ENCODE peak calls at places on chromosome 1, in six cellular contexts. I is uterus, J is tibial nerve, T is adrenal gland, X is A549, V is upper lobe of left lung. Y is an unnamed sample. For H3K4me1, the result is how much of the 10 kb centered on the place peaks cover.

GRCh38 chr1:225845633-225846259 is 35.8 kb downstream of the EPHX1 start:
- DNase-seq in I (peak), J (peak), T (peak), X (peak), V (peak), Y (peak)

GRCh38 chr1:150012611-150013010 is 2.1 kb upstream of the OTUD7B start:
- DNase-seq in I (no peak), J (peak), T (no peak), X (no peak), V (no peak), Y (no peak)

GRCh38 chr1:196155586-196155985 is 452.7 kb downstream of the KCNT2 start:
- DNase-seq in I (no peak), J (no peak), T (no peak), X (no peak), V (no peak), Y (no peak)

GRCh38 chr1:78226784-78227183 is 181.0 kb downstream of the GIPC2 start:
- DNase-seq in I (no peak), J (peak), T (no peak), X (no peak), V (no peak), Y (no peak)

GRCh38 chr1:72526926-72527325 is 244.6 kb upstream of the NEGR1 start:
- DNase-seq in I (no peak), J (no peak), T (no peak), X (no peak), V (no peak), Y (no peak)

GRCh38 chr1:47468759-47469404 is 31.0 kb downstream of the FOXD2 start:
- DNase-seq in I (no peak), J (no peak), T (no peak), X (no peak), V (no peak), Y (no peak)

GRCh38 chr1:234327577-234328164 is 45.6 kb upstream of the COA6 start:
- DNase-seq in I (no peak), J (no peak), T (no peak), X (no peak), V (no peak), Y (no peak)

GRCh38 chr1:7690496-7691182 is 80.5 kb upstream of the VAMP3 start:
- DNase-seq in I (no peak), J (no peak), T (no peak), X (no peak), V (no peak), Y (no peak)

GRCh38 chr1:90722874-90723273 is 5.8 kb upstream of the BARHL2 start:
- DNase-seq in I (no peak), J (no peak), T (no peak), X (no peak), V (no peak), Y (no peak)

GRCh38 chr1:99704356-99704816 is 58.5 kb downstream of the PALMD start:
- DNase-seq in I (no peak), J (no peak), T (no peak), X (no peak), V (peak), Y (peak)

GRCh38 chr1:59025898-59026426 is 242.1 kb upstream of the JUN start:
- DNase-seq in I (no peak), J (no peak), T (no peak), X (no peak), V (no peak), Y (no peak)

GRCh38 chr1:65363484-65363883 is 54.1 kb downstream of the DNAJC6 start:
- DNase-seq in I (no peak), J (no peak), T (no peak), X (no peak), V (no peak), Y (no peak)

GRCh38 chr1:235157150-235157549 is 3.9 kb downstream of the RBM34 start:
- DNase-seq in I (no peak), J (no peak), T (no peak), X (no peak), V (no peak), Y (no peak)

GRCh38 chr1:188372821-188373220 is 1544.1 kb downstream of the PLA2G4A start:
- DNase-seq in I (no peak), J (no peak), T (no peak), X (no peak), V (no peak), Y (no peak)

GRCh38 chr1:154502066-154502741 is at the start of the genes SHE and TDRD10:
- DNase-seq in I (peak), J (no peak), T (peak), X (no peak), V (peak), Y (peak)

GRCh38 chr1:63739452-63739851 is 34.4 kb upstream of the ROR1 start:
- DNase-seq in I (no peak), J (no peak), T (no peak), X (no peak), V (no peak), Y (no peak)

GRCh38 chr1:76827066-76827465 is 40.2 kb upstream of the ST6GALNAC5 start:
- DNase-seq in I (no peak), J (no peak), T (no peak), X (no peak), V (no peak), Y (no peak)

GRCh38 chr1:115980998-115981993 is 5.0 kb downstream of the SLC22A15 start:
- DNase-seq in I (no peak), J (no peak), T (no peak), X (peak), V (no peak), Y (no peak)

GRCh38 chr1:211601982-211602644 is 23.2 kb upstream of the SLC30A1 start:
- DNase-seq in I (no peak), J (no peak), T (no peak), X (no peak), V (no peak), Y (no peak)

GRCh38 chr1:229204863-229205777 is 65.8 kb upstream of the RAB4A start:
- DNase-seq in I (peak), J (no peak), T (no peak), X (no peak), V (no peak), Y (no peak)

GRCh38 chr1:248788327-248788726 is 32.8 kb upstream of the LYPD8 start:
- DNase-seq in I (no peak), J (no peak), T (no peak), X (no peak), V (no peak), Y (no peak)
- TF ChIP-seq CTCF in I (no peak), J (no peak), T (no peak), X (no peak), V (no peak), Y (no peak)

DNA sequence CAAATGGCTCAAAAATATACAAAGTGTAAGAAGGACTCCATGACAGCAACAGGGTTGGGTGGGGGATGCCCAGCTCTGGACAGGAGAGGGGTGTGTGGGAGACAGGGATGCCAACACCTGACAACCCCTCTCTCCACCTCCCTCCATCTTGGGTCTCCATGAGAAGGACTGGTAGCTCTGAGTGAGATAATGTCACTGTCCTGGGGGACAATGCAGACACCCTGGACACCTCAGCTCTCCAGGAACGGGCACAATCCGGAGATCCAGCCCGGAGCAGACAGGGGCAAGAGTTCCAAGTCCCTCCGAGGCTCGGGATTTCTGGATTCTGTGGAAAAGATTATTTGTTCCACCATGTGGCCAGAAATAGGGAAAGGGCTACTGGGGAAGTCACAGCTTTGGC is 122.5 kb downstream of the GLIS1 start:
- DNase-seq in I (peak), J (no peak), T (no peak), X (no peak), V (no peak), Y (no peak)
- TF ChIP-seq POLR2A in I (no peak), J (no peak), T (no peak), X (no peak), V (no peak), Y (no peak)

DNA sequence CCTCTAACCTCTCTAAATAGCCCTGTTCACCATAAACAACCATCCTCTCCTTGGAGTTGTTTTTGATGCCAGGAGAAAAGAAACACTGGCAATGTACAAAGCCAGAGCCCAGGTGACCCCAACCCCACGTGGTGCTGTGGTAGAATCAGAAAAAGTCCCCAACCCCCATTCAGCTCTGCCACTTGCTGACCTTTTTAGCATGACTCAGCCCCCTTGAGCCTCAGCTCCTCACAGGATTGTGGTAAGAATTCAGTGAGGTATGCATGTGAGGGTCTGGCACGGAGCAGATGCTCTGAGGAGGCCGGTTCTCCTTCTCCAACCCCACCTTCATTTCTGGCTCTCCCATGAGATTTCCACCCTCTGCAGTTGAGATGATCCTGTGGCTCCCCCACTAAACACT is 11.1 kb upstream of the CHI3L1 start:
- DNase-seq in I (no peak), J (no peak), T (no peak), X (no peak), V (no peak), Y (no peak)
- H3K4me1 ChIP-seq in I (under half), J (under half), T (under half), X (under half), V (under half), Y (under half)

GRCh38 chr1:32361674-32362473 is 411 bp downstream of the FAM229A start:
- DNase-seq in I (peak), J (peak), T (peak), X (no peak), V (peak), Y (peak)
- TF ChIP-seq CTCF in I (peak), J (peak), T (peak), X (no peak), V (peak), Y (peak)

GRCh38 chr1:16249838-16250241 is 12.9 kb upstream of the CPLANE2 start:
- DNase-seq in I (peak), J (peak), T (peak), X (no peak), V (no peak), Y (peak)

GRCh38 chr1:16250547-16251251 is 13.7 kb upstream of the CPLANE2 start:
- DNase-seq in I (peak), J (no peak), T (peak), X (no peak), V (no peak), Y (no peak)

GRCh38 chr1:16248007-16248436 is 11.0 kb upstream of the CPLANE2 start:
- DNase-seq in I (no peak), J (no peak), T (peak), X (no peak), V (no peak), Y (no peak)

GRCh38 chr1:16246961-16247360 is 10.0 kb upstream of the CPLANE2 start:
- DNase-seq in I (no peak), J (no peak), T (peak), X (no peak), V (no peak), Y (no peak)

GRCh38 chr1:16248603-16249534 is 11.9 kb upstream of the CPLANE2 start:
- DNase-seq in I (peak), J (peak), T (peak), X (no peak), V (no peak), Y (peak)
- TF ChIP-seq POLR2A in I (no peak), J (no peak), T (no peak), X (no peak), V (no peak), Y (no peak)

DNA sequence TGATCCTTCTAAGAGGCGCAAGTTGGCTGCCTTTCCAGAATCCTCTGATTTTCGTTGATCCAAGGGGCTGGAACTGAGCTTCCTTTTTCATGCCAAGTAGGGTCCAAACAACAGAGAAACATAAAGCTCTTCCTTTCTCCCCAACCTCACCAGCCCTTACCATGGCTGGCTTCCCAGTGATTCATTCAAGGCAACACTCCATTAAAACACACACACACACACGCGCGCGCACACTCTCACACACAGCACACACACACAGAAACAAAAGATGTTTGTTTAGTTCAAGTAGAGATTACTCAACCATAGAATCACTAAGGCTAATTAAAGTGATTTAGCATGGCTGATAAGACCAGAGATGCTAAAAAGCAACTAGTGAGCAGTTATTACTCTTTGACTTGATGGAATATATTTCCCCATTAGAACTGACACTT is 13.0 kb upstream of the GUCA2A start:
- DNase-seq in I (peak), J (no peak), T (no peak), X (no peak), V (no peak), Y (no peak)
- H3K4me1 ChIP-seq in I (under half), J (under half), T (under half), X (under half), V (under half), Y (under half)

GRCh38 chr1:44314401-44314800 is 40.7 kb downstream of the ERI3 start:
- DNase-seq in I (no peak), J (no peak), T (no peak), X (no peak), V (no peak), Y (no peak)
- TF ChIP-seq CTCF in I (no peak), J (no peak), T (no peak), X (peak), V (no peak), Y (no peak)

GRCh38 chr1:222749927-222750326 is 12.9 kb downstream of the FAM177B start:
- DNase-seq in I (no peak), J (no peak), T (no peak), X (no peak), V (no peak), Y (no peak)

GRCh38 chr1:222754386-222755139 is 17.6 kb downstream of the FAM177B start:
- DNase-seq in I (peak), J (peak), T (peak), X (no peak), V (no peak), Y (peak)

DNA sequence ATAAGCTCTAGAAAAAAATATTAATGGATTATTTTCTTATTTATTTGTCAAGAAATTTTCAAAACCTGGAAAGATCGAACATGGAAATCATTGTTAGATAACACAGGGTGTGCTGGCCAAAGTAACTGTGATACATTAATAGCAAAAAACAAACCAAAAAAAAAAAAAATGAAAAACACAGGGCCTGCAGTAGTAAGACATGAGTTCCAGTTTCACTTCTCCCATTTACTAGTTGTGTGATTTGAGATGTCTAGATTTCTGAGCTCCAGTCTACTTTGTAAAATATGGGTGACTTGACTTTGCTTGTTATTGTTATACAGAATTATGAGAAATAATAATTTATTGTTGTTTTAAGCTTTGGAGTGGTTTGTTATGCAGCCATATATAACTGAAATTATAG is 13.6 kb downstream of the FAM177B start:
- DNase-seq in I (no peak), J (no peak), T (no peak), X (no peak), V (no peak), Y (no peak)
- TF ChIP-seq POLR2A in I (no peak), J (no peak), T (no peak), X (no peak), V (no peak), Y (no peak)

Y was measured in transverse colon.